ENCODE peak calls at places on chromosomes 11 and 22, in ten cellular contexts. H is Calu3; T is stimulated activated CD8-positive, alpha-beta memory T cell treated with anti-CD3 and anti-CD28 coated beads, Interleukin-2, amount 100 ng/mL, for 48 hours; Z is amniotic stem cell; C is astrocyte of the hippocampus; D is GM19239; Q is memory B cell; S is ovary; G is HFF-Myc; W is Ammon's horn. B is an unnamed sample.

GRCh38 chr11:55942785-55943392 is 6.7 kb upstream of the OR5I1 start:
- DNase-seq in S (no peak), G (peak), W (peak), C (peak), H (peak), Z (no peak), T (no peak), D (no peak), Q (no peak), B (no peak)

GRCh38 chr11:103714246-103714645 is 322.2 kb upstream of the DDI1 start:
- DNase-seq in C (no peak), T (no peak), Q (no peak), S (no peak), H (no peak), W (no peak), G (no peak), D (no peak), Z (no peak), B (no peak)

GRCh38 chr11:4881860-4882500 is at the start of gene OR51T1:
- DNase-seq in C (peak), H (no peak), Q (no peak), G (no peak), D (no peak), T (no peak), W (no peak), S (no peak), Z (no peak), B (no peak)

GRCh38 chr22:44102856-44103255 is 77.9 kb upstream of the PARVG start:
- DNase-seq in C (no peak), G (no peak), Q (no peak), W (no peak), D (no peak), T (no peak), S (peak), H (no peak), Z (no peak), B (peak)

GRCh38 chr11:41950470-41951143 is 491.2 kb upstream of the LRRC4C start:
- DNase-seq in Z (no peak), H (no peak), Q (no peak), C (no peak), G (no peak), W (no peak), T (no peak), S (no peak), D (no peak), B (no peak)

GRCh38 chr11:46664612-46665011 is 35.8 kb downstream of the ARHGAP1 start:
- DNase-seq in T (no peak), Z (no peak), C (no peak), S (no peak), Q (no peak), W (no peak), G (no peak), H (no peak), D (no peak), B (no peak)

GRCh38 chr11:107736546-107736945 is 24.7 kb upstream of the SLN start:
- DNase-seq in S (no peak), W (no peak), Z (no peak), T (no peak), G (no peak), D (no peak), H (no peak), C (no peak), Q (no peak), B (no peak)

GRCh38 chr11:46238967-46239800 is 38.3 kb upstream of the CREB3L1 start:
- DNase-seq in Z (peak), S (peak), H (peak), W (peak), T (peak), Q (peak), G (no peak), D (peak), C (peak), B (peak)

GRCh38 chr11:82864268-82864667 is 36.0 kb downstream of the PRCP start:
- DNase-seq in Q (no peak), C (peak), Z (no peak), W (peak), G (peak), T (no peak), S (no peak), D (no peak), H (peak), B (peak)

GRCh38 chr11:8333431-8334401 is 70.0 kb upstream of the LMO1 start:
- DNase-seq in W (no peak), C (peak), G (no peak), Z (no peak), Q (no peak), T (no peak), D (no peak), S (no peak), H (peak), B (no peak)

GRCh38 chr11:69166186-69167115 is 10.7 kb downstream of the SMIM38 start:
- DNase-seq in D (peak), Z (peak), W (no peak), Q (no peak), G (peak), S (no peak), H (peak), T (peak), C (peak), B (no peak)

GRCh38 chr11:12128191-12128841 is 17.9 kb downstream of the MICAL2 start:
- DNase-seq in S (no peak), Q (no peak), G (no peak), D (no peak), C (no peak), Z (no peak), T (no peak), W (no peak), H (no peak), B (no peak)

GRCh38 chr22:22833059-22833458 is 54.6 kb upstream of the IGLL5 start:
- DNase-seq in T (no peak), W (no peak), Z (no peak), S (no peak), D (no peak), Q (no peak), G (no peak), H (no peak), C (no peak), B (no peak)

GRCh38 chr11:369336-370018 is at the start of gene B4GALNT4:
- DNase-seq in H (no peak), G (no peak), W (peak), T (no peak), S (peak), Q (no peak), Z (peak), D (peak), C (peak), B (peak)

GRCh38 chr22:17868771-17869170 is 94.5 kb upstream of the BID start:
- DNase-seq in H (no peak), W (no peak), Z (no peak), S (no peak), G (no peak), T (no peak), D (no peak), Q (no peak), C (no peak), B (no peak)

GRCh38 chr11:77467233-77467632 is 6.7 kb downstream of the PAK1 start:
- DNase-seq in W (no peak), Z (no peak), S (no peak), G (no peak), D (no peak), H (no peak), Q (no peak), T (no peak), C (no peak), B (no peak)

GRCh38 chr11:65743928-65744698 is 23.5 kb upstream of the RNASEH2C start:
- DNase-seq in C (no peak), Q (no peak), D (no peak), W (no peak), T (peak), Z (no peak), S (no peak), G (no peak), H (peak), B (no peak)

B was measured in psoas muscle.